ENCODE peak calls at places on chromosome 16, in five cellular contexts. Y is cardiac muscle cell, U is GM23338, H is lung, F is uterus. W is an unnamed sample.
A peak's percentile ranks its signal among the peaks of the same experiment; 100 is the strongest.

GRCh38 chr16:4176794-4177438 is 60.7 kb upstream of the ADCY9 start:
- DNase-seq in F (no peak), H (no peak), Y (peak; percentile 35), U (no peak), W (no peak)

GRCh38 chr16:11047057-11047456 is 102.7 kb downstream of the CLEC16A start:
- DNase-seq in Y (peak; percentile 71), F (no peak), U (no peak), H (no peak), W (no peak)

GRCh38 chr16:5042574-5043171 is 8.9 kb upstream of the NAGPA start:
- DNase-seq in F (no peak), Y (no peak), H (no peak), U (peak; percentile 60), W (peak; percentile 64)

GRCh38 chr16:83953796-83954576 is 946 bp downstream of the OSGIN1 start:
- DNase-seq in U (peak; percentile 66), F (no peak), H (no peak), Y (peak; percentile 27), W (peak; percentile 82)

GRCh38 chr16:67447508-67448076 is 16.7 kb downstream of the HSD11B2 start:
- DNase-seq in Y (peak; percentile 89), F (peak; percentile 65), U (peak; percentile 61), H (peak; percentile 51), W (peak; percentile 87)

GRCh38 chr16:17277981-17278381 is 192.8 kb downstream of the XYLT1 start:
- DNase-seq in H (no peak), U (peak; percentile 76), Y (peak; percentile 25), F (peak; percentile 27), W (peak; percentile 69)

GRCh38 chr16:74505011-74505410 is 83.7 kb upstream of the CLEC18B start:
- DNase-seq in H (no peak), Y (no peak), U (no peak), F (no peak), W (no peak)

GRCh38 chr16:78551487-78552085 is 452.1 kb downstream of the WWOX start:
- DNase-seq in H (peak; percentile 31), Y (no peak), F (no peak), U (peak; percentile 71), W (peak; percentile 79)

GRCh38 chr16:84795338-84796053 is 24.3 kb upstream of the CRISPLD2 start:
- DNase-seq in H (peak; percentile 46), U (peak; percentile 27), Y (peak; percentile 97), F (peak; percentile 90), W (no peak)

GRCh38 chr16:2853531-2854073 is 4.4 kb downstream of the PRSS22 start:
- DNase-seq in Y (no peak), U (no peak), F (no peak), H (no peak), W (peak; percentile 35)

GRCh38 chr16:58222532-58223316 is 24.8 kb upstream of the CSNK2A2 start:
- DNase-seq in Y (peak; percentile 6), U (no peak), F (no peak), H (no peak), W (peak; percentile 47)

GRCh38 chr16:2924901-2925820 is 13.4 kb downstream of the FLYWCH1 start:
- DNase-seq in Y (no peak), F (no peak), H (no peak), U (peak; percentile 91), W (peak; percentile 98)

GRCh38 chr16:14011846-14012245 is 59.3 kb upstream of the MRTFB start:
- DNase-seq in F (peak; percentile 20), U (no peak), Y (no peak), H (no peak), W (no peak)

GRCh38 chr16:19578378-19578851 is 22.9 kb downstream of the VPS35L start:
- DNase-seq in Y (peak; percentile 20), U (no peak), H (no peak), F (no peak), W (no peak)

GRCh38 chr16:25210758-25211157 is 6.0 kb upstream of the AQP8 start:
- DNase-seq in F (no peak), H (no peak), Y (peak; percentile 54), U (no peak), W (no peak)

GRCh38 chr16:4415538-4416199 is 727 bp downstream of the CORO7 start:
- DNase-seq in Y (no peak), F (no peak), H (peak; percentile 59), U (peak; percentile 69), W (peak; percentile 87)

GRCh38 chr16:68417711-68418301 is 30.5 kb downstream of the SMPD3 start:
- DNase-seq in Y (no peak), H (peak; percentile 57), U (no peak), F (no peak), W (no peak)

GRCh38 chr16:48720266-48720665 is 110.3 kb upstream of the N4BP1 start:
- DNase-seq in F (no peak), U (peak; percentile 84), H (no peak), Y (no peak), W (peak; percentile 38)

GRCh38 chr16:85374571-85374872 is 238.6 kb upstream of the GSE1 start:
- DNase-seq in U (no peak), H (no peak), Y (no peak), F (no peak), W (no peak)

GRCh38 chr16:82008957-82009592 is 2.2 kb downstream of the SDR42E1 start:
- DNase-seq in U (no peak), F (no peak), H (no peak), Y (no peak), W (no peak)

GRCh38 chr16:65318590-65319267 is 196.9 kb upstream of the CDH11 start:
- DNase-seq in Y (no peak), U (peak; percentile 76), F (no peak), H (no peak), W (peak; percentile 10)

GRCh38 chr16:85332175-85332574 is 219.9 kb upstream of the CIBAR2 start:
- DNase-seq in U (peak; percentile 88), H (no peak), F (no peak), Y (no peak), W (peak; percentile 87)

GRCh38 chr16:82653550-82654511 is 27.1 kb downstream of the CDH13 start:
- DNase-seq in F (peak; percentile 18), U (peak; percentile 7), H (no peak), Y (peak; percentile 91), W (no peak)

GRCh38 chr16:52553322-52553721 is 6.4 kb upstream of the TOX3 start:
- DNase-seq in F (no peak), U (peak; percentile 41), H (no peak), Y (no peak), W (no peak)

GRCh38 chr16:74700206-74701040 is at the start of gene MLKL:
- DNase-seq in H (peak; percentile 72), U (peak; percentile 77), Y (peak; percentile 61), F (peak; percentile 23), W (peak; percentile 66)

GRCh38 chr16:22815863-22816262 is 1.9 kb downstream of the HS3ST2 start:
- DNase-seq in H (no peak), Y (no peak), U (no peak), F (no peak), W (no peak)
- H3K27me3 ChIP-seq in H (peaks cover 17% of the 10 kb centered on the region), Y (peaks cover 52% of the 10 kb centered on the region), U (peaks cover 24% of the 10 kb centered on the region), F (peaks cover 10% of the 10 kb centered on the region), W (peaks cover 43% of the 10 kb centered on the region)

GRCh38 chr16:54175552-54176375 is 110.8 kb downstream of the IRX3 start:
- DNase-seq in H (no peak), Y (peak; percentile 28), U (no peak), F (no peak), W (no peak)
- H3K4me3 ChIP-seq in H (no peak overlapping the region), Y (no peak overlapping the region), U (no peak overlapping the region), F (no peak overlapping the region), W (no peak overlapping the region)

DNA sequence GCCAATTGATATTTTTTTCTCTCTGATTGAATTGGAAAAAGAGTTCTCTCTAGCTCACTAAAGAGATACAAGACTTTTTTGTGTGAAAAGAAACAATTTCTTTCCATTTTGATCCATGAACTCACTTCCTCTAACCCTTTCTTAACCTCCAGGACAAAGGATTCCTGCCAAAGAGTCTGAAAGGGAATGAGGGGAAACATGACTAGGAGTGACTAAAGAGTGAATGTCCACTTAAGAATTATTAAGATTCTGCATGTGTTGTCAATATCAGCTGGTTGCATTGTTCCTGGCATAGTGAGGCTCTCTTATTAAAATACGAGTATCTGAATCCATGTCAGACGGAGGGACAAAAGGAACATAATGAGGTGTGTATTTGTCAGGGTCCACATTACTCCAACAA is 344.7 kb downstream of the GRIN2A start:
- DNase-seq in Y (no peak), F (no peak), H (no peak), U (no peak), W (no peak)
- H3K36me3 ChIP-seq in Y (no peaks in the 10 kb centered on the region), F (no peaks in the 10 kb centered on the region), H (no peaks in the 10 kb centered on the region), U (no peaks in the 10 kb centered on the region), W (no peaks in the 10 kb centered on the region)

GRCh38 chr16:56649820-56650219 is 1.9 kb upstream of the MT1B start:
- DNase-seq in U (no peak), H (no peak), F (no peak), Y (no peak), W (no peak)
- H3K27me3 ChIP-seq in U (peaks cover 70% of the 10 kb centered on the region), H (no peaks in the 10 kb centered on the region), F (no peaks in the 10 kb centered on the region), Y (peaks cover 95% of the 10 kb centered on the region), W (peaks cover 57% of the 10 kb centered on the region)

W was measured in H7.